ENCODE peak calls at places on chromosomes 12 and 14, in six cellular contexts. T is Karpas-422, C is upper lobe of right lung, R is fibroblast of mammary gland, P is breast epithelium, L is HepG2. H is an unnamed sample.

GRCh38 chr12:2666846-2667245 is 127.9 kb upstream of the FKBP4 start:
- DNase-seq in R (no peak), C (no peak), T (no peak), P (peak; percentile 19), L (no peak), H (no peak)

GRCh38 chr12:12726543-12727093 is 9.4 kb downstream of the CDKN1B start:
- DNase-seq in L (no peak), R (peak; percentile 91), T (peak; percentile 71), C (no peak), P (no peak), H (no peak)

GRCh38 chr12:12474931-12475485 is 87.7 kb downstream of the DUSP16 start:
- DNase-seq in C (no peak), T (no peak), P (no peak), R (peak; percentile 38), L (no peak), H (no peak)

GRCh38 chr14:60304509-60304908 is 55.5 kb downstream of the PPM1A start:
- DNase-seq in P (no peak), L (peak; percentile 56), R (no peak), T (no peak), C (no peak), H (no peak)

GRCh38 chr12:108338915-108339657 is at the start of gene CMKLR1:
- DNase-seq in C (peak; percentile 74), T (no peak), R (no peak), L (no peak), P (no peak), H (no peak)

GRCh38 chr12:87344699-87345098 is 684.5 kb downstream of the C12orf50 start:
- DNase-seq in C (no peak), P (no peak), T (no peak), R (no peak), L (no peak), H (no peak)

GRCh38 chr12:42495244-42495643 is 94.3 kb downstream of the PRICKLE1 start:
- DNase-seq in P (no peak), L (no peak), T (no peak), C (no peak), R (no peak), H (no peak)

GRCh38 chr14:73785336-73785833 is 66.2 kb upstream of the PTGR2 start:
- DNase-seq in C (no peak), L (peak; percentile 50), T (peak; percentile 87), R (peak; percentile 92), P (no peak), H (no peak)

GRCh38 chr12:109137055-109137454 is 20.7 kb downstream of the ACACB start:
- DNase-seq in R (no peak), T (no peak), P (no peak), C (no peak), L (no peak), H (no peak)

GRCh38 chr12:111149299-111149698 is 219.6 kb downstream of the PHETA1 start:
- DNase-seq in P (no peak), C (no peak), R (no peak), L (no peak), T (no peak), H (no peak)

GRCh38 chr12:76548222-76548837 is 11.2 kb downstream of the OSBPL8 start:
- DNase-seq in R (no peak), L (no peak), P (no peak), C (no peak), T (no peak), H (no peak)

GRCh38 chr14:24279301-24280186 is 8.1 kb upstream of the RABGGTA start:
- DNase-seq in C (no peak), T (peak; percentile 84), P (no peak), L (no peak), R (peak; percentile 6), H (no peak)

GRCh38 chr14:53192023-53192422 is 38.9 kb upstream of the DDHD1 start:
- DNase-seq in T (no peak), P (no peak), R (peak; percentile 46), C (no peak), L (no peak), H (no peak)

GRCh38 chr14:96253140-96253539 is 2.9 kb upstream of the BDKRB1 start:
- DNase-seq in R (peak; percentile 91), P (no peak), T (no peak), L (no peak), C (no peak), H (no peak)

GRCh38 chr12:103771466-103771865 is 69.6 kb downstream of the NT5DC3 start:
- DNase-seq in C (no peak), L (peak; percentile 42), P (no peak), T (no peak), R (peak; percentile 42), H (peak; percentile 17)

GRCh38 chr12:52359511-52360103 is 7.7 kb downstream of the KRT85 start:
- DNase-seq in L (no peak), R (peak; percentile 11), P (peak; percentile 37), C (no peak), T (no peak), H (no peak)

GRCh38 chr12:12032260-12032761 is 38.4 kb upstream of the BCL2L14 start:
- DNase-seq in P (no peak), T (no peak), R (no peak), C (no peak), L (no peak), H (no peak)

GRCh38 chr12:24561882-24562760 is 386.8 kb downstream of the BCAT1 start:
- DNase-seq in L (no peak), T (peak; percentile 47), C (peak; percentile 88), P (no peak), R (peak; percentile 60), H (peak; percentile 45)

GRCh38 chr12:91127296-91127695 is 16.0 kb upstream of the LUM start:
- DNase-seq in P (no peak), T (no peak), R (no peak), C (no peak), L (no peak), H (no peak)

GRCh38 chr12:125003021-125003420 is 9.6 kb downstream of the BRI3BP start:
- DNase-seq in R (no peak), P (no peak), T (no peak), C (no peak), L (no peak), H (no peak)

GRCh38 chr12:13211191-13211858 is 14.8 kb downstream of the EMP1 start:
- DNase-seq in C (no peak), P (no peak), T (no peak), R (no peak), L (no peak), H (no peak)

GRCh38 chr12:122738561-122738960 is 7.9 kb upstream of the HCAR1 start:
- DNase-seq in L (no peak), C (no peak), T (no peak), R (no peak), P (no peak), H (no peak)

GRCh38 chr12:110312581-110313360 is 31.7 kb downstream of the ATP2A2 start:
- DNase-seq in P (no peak), R (peak; percentile 70), L (no peak), T (no peak), C (no peak), H (no peak)

GRCh38 chr14:103209054-103209453 is 85.8 kb downstream of the TNFAIP2 start:
- DNase-seq in T (no peak), P (no peak), C (no peak), R (no peak), L (no peak), H (no peak)
- H3K4me3 ChIP-seq in T (no peak overlapping the region), P (peak overlapping the region; percentile 55), C (peak overlapping the region; percentile 49), R (no peak overlapping the region), L (no peak overlapping the region), H (no peak overlapping the region)

DNA sequence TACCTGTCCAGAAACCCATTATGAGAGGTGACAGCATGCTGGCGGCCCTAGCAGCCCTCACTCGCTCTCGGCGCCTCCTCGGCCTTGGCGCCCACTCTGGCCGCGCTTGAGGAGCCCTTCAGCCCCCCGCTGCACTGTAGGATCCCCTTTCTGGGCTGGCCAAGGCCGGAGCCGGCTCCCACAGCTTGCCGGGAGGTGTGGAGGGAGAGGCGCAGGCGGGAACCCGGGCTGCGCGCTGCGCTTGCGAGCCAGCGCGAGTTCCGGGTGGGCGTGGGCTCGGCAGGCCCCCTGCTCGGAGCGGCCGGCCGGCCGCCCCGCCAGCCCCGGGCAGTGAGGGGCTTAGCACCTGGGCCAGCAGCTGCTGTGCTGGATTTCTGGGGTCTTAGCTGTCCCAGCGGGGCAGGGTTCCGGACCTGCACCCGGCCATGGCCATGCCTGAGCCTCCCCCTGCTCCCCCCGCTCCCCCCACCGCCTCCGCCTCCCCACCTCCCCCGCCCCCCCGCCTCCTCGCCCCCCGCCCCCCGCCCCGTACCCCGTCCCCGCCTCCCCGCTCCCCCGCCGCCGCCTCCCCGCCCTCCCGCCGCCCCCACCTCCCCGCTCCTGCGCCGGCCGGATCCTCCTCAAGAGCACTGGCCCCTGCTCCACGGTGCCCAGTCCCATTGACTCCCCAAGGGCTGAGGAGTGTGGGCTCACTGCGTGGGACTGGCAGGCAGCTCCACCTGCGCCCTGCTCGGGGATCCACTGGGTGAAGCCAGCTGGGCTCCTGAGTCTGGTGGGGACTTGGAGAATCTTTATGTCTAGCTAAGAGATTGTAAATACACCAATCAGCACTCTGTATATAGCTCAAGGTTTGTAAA is 163.1 kb downstream of the KLHL28 start:
- DNase-seq in P (no peak), C (no peak), R (no peak), T (no peak), L (no peak), H (no peak)
- H3K4me3 ChIP-seq in P (peak overlapping the region; percentile 36), C (no peak overlapping the region), R (no peak overlapping the region), T (no peak overlapping the region), L (no peak overlapping the region), H (no peak overlapping the region)

GRCh38 chr12:57235012-57235727 is 5.7 kb downstream of the SHMT2 start:
- DNase-seq in C (no peak), P (no peak), R (no peak), L (peak; percentile 63), T (no peak), H (no peak)
- H3K4me3 ChIP-seq in C (no peak overlapping the region), P (no peak overlapping the region), R (no peak overlapping the region), L (no peak overlapping the region), T (no peak overlapping the region), H (no peak overlapping the region)

GRCh38 chr14:99190696-99191662 is 81.0 kb downstream of the BCL11B start:
- DNase-seq in T (peak; percentile 49), R (no peak), L (no peak), P (no peak), C (no peak), H (no peak)
- H3K4me3 ChIP-seq in T (no peak overlapping the region), R (no peak overlapping the region), L (no peak overlapping the region), P (peak overlapping the region; percentile 50), C (peak overlapping the region; percentile 42), H (no peak overlapping the region)

DNA sequence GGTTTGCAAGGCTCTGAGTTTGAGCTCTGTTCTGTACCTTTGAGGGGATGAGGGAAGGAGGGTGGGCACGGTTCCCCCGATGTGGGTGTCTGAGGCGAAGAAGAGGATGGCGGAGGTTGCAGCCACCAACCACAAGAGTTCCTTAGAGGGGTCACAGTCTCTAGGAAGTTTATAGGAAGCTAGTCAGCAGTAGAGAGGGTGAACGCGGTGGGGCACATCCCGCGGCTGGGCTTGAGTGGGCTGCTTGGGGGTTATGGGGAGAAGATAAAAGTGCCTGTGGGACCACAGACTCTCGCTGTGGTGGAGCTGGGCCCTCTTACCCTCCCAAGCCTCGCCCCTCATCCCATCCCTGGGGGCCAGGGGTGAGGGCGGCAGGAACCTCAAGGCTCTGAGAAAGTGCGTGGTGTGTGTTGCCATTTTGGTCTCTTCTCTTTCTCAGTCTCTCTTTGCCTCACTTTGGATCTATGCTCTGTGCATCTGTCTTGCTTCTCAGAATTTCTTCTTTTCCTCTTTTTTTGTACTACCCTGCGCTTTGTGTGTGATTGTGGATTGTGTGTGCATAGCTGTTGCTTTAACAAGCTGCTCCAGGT is 2.7 kb downstream of the CD4 start:
- DNase-seq in C (no peak), R (no peak), T (no peak), P (no peak), L (no peak), H (no peak)
- H3K4me3 ChIP-seq in C (peak overlapping the region; percentile 55), R (no peak overlapping the region), T (no peak overlapping the region), P (no peak overlapping the region), L (no peak overlapping the region), H (no peak overlapping the region)

GRCh38 chr12:29782285-29782820 is 1.4 kb downstream of the TMTC1 start:
- DNase-seq in C (no peak), L (no peak), T (no peak), P (no peak), R (peak; percentile 90), H (no peak)
- H3K4me3 ChIP-seq in C (peak overlapping the region; percentile 60), L (no peak overlapping the region), T (no peak overlapping the region), P (peak overlapping the region; percentile 68), R (peak overlapping the region; percentile 91), H (peak overlapping the region; percentile 62)

H was measured in tibial nerve.